ENCODE peak calls at places on chromosome 6, in four cellular contexts. W, V, G and I are unnamed samples.

GRCh38 chr6:9412951-9413559 is 977.7 kb upstream of the SLC35B3 start:
- DNase-seq in W (no peak), V (peak), G (no peak), I (no peak)

GRCh38 chr6:161487694-161488093 is 213.8 kb upstream of the AGPAT4 start:
- DNase-seq in W (peak), V (no peak), G (no peak), I (no peak)

GRCh38 chr6:130810307-130811030 is 16.7 kb upstream of the SMLR1 start:
- DNase-seq in W (no peak), V (no peak), G (no peak), I (peak)

GRCh38 chr6:70575899-70576298 is 9.2 kb downstream of the SDHAF4 start:
- DNase-seq in W (no peak), V (no peak), G (no peak), I (no peak)

GRCh38 chr6:2522521-2522920 is 228.2 kb downstream of the MYLK4 start:
- DNase-seq in W (peak), V (no peak), G (no peak), I (peak)

GRCh38 chr6:146543940-146544661 is 468 bp downstream of the RAB32 start:
- DNase-seq in W (peak), V (peak), G (no peak), I (peak)

GRCh38 chr6:166402582-166403277 is 20.0 kb upstream of the MPC1 start:
- DNase-seq in W (no peak), V (no peak), G (no peak), I (peak)

GRCh38 chr6:56959938-56960337 is 5.0 kb downstream of the BEND6 start:
- DNase-seq in W (peak), V (no peak), G (no peak), I (peak)

GRCh38 chr6:27617046-27617687 is 144.3 kb upstream of the ZNF184 start:
- DNase-seq in W (peak), V (no peak), G (no peak), I (no peak)

GRCh38 chr6:26516481-26517427 is 16.7 kb downstream of the BTN1A1 start:
- DNase-seq in W (no peak), V (peak), G (no peak), I (peak)

GRCh38 chr6:16630035-16630643 is 131.1 kb downstream of the ATXN1 start:
- DNase-seq in W (no peak), V (no peak), G (no peak), I (no peak)

GRCh38 chr6:45988635-45989034 is 27.0 kb downstream of the CLIC5 start:
- DNase-seq in W (no peak), V (no peak), G (no peak), I (no peak)

GRCh38 chr6:148550569-148550968 is 196.3 kb upstream of the UST start:
- DNase-seq in W (no peak), V (no peak), G (no peak), I (no peak)

GRCh38 chr6:34957184-34957904 is 68.3 kb downstream of the ANKS1A start:
- DNase-seq in W (peak), V (no peak), G (no peak), I (no peak)

GRCh38 chr6:35050291-35050987 is 90.7 kb downstream of the TCP11 start:
- DNase-seq in W (no peak), V (no peak), G (no peak), I (no peak)

DNA sequence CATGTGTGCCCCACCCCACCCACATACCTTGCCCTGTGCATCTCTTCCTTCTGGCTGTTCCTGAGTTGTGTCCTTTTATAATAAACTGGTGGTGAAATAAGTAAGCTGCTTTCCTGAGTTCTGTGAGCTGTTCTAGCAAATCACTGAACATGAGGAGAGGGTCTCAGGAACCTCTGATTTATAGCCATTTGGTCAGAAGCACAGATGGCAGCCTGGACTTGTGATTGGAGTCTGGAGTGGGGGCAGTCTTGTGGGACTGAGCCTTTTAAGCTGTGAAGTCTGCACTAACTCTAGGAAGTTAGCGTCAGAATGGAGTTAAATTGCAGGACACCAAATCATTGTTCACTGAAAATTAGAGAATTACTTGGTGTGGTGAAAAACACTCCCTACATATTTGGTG is 245.4 kb downstream of the LRFN2 start:
- DNase-seq in W (no peak), V (no peak), G (no peak), I (no peak)
- TF ChIP-seq FOS in W (no peak), V (no peak), G (no peak), I (no peak)

DNA sequence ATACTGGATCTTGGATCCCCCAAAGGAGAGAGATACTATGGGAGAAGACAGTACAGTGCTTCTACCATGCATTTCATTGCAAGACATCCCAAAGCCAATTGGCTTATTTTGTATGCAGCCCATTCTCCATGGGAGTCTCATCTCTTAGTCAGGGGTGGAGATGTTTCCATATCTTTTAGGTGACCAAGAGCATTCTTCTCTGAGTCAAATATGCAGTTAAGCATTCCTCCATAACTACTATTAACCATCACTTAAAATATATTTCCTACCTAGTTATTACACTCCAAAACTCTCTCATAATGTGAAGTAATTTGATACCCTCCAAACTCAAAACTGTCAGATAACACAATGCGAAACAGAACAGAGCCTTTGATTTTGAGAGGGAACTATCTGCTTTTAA is 542.6 kb downstream of the HDGFL1 start:
- DNase-seq in W (no peak), V (no peak), G (no peak), I (peak)
- TF ChIP-seq FOS in W (no peak), V (no peak), G (no peak), I (no peak)

DNA sequence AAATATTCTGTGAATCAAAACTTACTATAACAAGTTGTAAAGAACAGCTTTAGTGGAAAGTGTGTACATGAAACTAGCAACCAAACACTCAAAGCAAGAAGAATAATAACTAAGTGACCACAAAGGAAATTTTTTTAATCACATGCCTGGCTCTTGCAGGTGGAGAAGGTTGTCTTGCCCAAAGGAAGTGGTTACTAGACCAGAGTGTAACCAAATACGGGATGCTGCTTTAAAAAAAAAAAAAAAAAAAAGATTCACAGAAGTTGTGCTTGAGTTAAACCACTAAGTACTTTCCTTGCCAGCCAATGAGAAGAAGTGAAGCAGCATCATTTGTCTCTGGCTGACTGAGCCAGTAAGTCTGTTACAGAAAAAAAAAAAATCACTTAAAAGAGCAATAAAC is 19.1 kb upstream of the HLA-DQB1 start:
- DNase-seq in W (no peak), V (no peak), G (peak), I (peak)
- TF ChIP-seq FOS in W (no peak), V (no peak), G (no peak), I (no peak)

GRCh38 chr6:154412106-154412820 is 55.7 kb upstream of the IPCEF1 start:
- DNase-seq in W (no peak), V (no peak), G (no peak), I (peak)

GRCh38 chr6:154410215-154410614 is 53.6 kb upstream of the IPCEF1 start:
- DNase-seq in W (no peak), V (no peak), G (no peak), I (no peak)

GRCh38 chr6:154411076-154411475 is 54.5 kb upstream of the IPCEF1 start:
- DNase-seq in W (no peak), V (no peak), G (no peak), I (no peak)

GRCh38 chr6:154410619-154411044 is 54.0 kb upstream of the IPCEF1 start:
- DNase-seq in W (peak), V (no peak), G (no peak), I (peak)

DNA sequence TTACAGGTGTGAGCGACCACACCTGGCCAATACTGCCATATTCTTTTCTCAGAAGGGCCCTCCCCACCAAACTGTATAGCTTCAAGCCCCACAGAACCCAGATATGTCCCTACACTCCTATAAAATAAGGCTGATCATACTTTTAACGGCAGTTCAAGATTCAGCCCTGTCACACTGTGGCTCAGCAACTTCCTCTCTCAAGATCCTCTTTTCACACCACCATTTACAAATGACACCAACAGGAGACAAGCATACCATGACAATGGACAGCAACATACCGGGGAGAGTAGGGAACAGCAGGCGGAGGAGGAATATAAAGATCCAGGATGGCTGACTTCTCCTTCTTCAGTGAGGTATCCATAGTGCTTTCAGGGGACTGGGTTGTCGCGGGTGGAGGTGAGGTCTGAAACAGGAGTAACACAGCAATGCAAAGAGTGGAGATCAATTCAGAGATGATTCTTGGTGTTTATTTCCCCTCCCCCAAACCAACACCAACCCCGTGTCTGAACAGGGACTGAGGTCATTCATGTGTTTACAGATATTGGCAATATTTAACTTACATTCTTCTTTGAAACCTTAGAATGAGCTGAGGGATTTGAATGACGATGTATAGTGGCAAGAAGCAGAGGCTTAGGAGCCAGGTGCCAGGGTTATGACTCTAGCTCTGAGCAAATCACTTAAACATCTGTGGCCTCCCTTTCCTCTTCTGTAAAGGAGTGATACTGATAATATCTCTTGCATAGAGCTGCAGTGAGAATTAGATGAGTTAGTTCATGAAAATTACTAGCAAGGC is 57.6 kb upstream of the IPCEF1 start:
- DNase-seq in W (peak), V (no peak), G (no peak), I (peak)
- TF ChIP-seq FOS in W (no peak), V (no peak), G (no peak), I (no peak)

GRCh38 chr6:22363166-22363965 is 66.5 kb upstream of the PRL start:
- DNase-seq in W (peak), V (no peak), G (no peak), I (no peak)
- TF ChIP-seq FOS in W (no peak), V (no peak), G (no peak), I (no peak)

GRCh38 chr6:99575544-99576227 is 7.2 kb upstream of the CCNC start:
- DNase-seq in W (no peak), V (no peak), G (no peak), I (no peak)
- TF ChIP-seq FOS in W (no peak), V (no peak), G (no peak), I (no peak)

GRCh38 chr6:1436334-1437306 is 47.2 kb downstream of the FOXF2 start:
- DNase-seq in W (peak), V (peak), G (peak), I (peak)
- TF ChIP-seq FOS in W (no peak), V (no peak), G (no peak), I (no peak)